ENCODE peak calls at places on chromosomes 3 and 15, in six cellular contexts. I, P, U, G, T and Y are unnamed samples.

GRCh38 chr3:65350786-65351476 is 663.1 kb upstream of the ADAMTS9 start:
- DNase-seq in I (peak), P (no peak), U (no peak), G (no peak), T (no peak), Y (no peak)

GRCh38 chr3:53628546-53629395 is 134.4 kb downstream of the CACNA1D start:
- DNase-seq in I (no peak), P (no peak), U (no peak), G (no peak), T (no peak), Y (no peak)

GRCh38 chr3:180229113-180229512 is 192.4 kb upstream of the PEX5L start:
- DNase-seq in I (no peak), P (peak), U (peak), G (no peak), T (no peak), Y (no peak)

GRCh38 chr3:171829841-171830559 is 13.1 kb upstream of the TMEM212 start:
- DNase-seq in I (peak), P (peak), U (peak), G (no peak), T (peak), Y (no peak)

GRCh38 chr3:46929324-46929723 is 47.2 kb downstream of the CCDC12 start:
- DNase-seq in I (peak), P (no peak), U (peak), G (no peak), T (no peak), Y (no peak)

GRCh38 chr15:71301958-71302621 is 186.8 kb downstream of the THSD4 start:
- DNase-seq in I (no peak), P (no peak), U (no peak), G (no peak), T (no peak), Y (no peak)

GRCh38 chr3:33956211-33956610 is 157.8 kb downstream of the PDCD6IP start:
- DNase-seq in I (no peak), P (peak), U (no peak), G (no peak), T (no peak), Y (no peak)

GRCh38 chr3:4744405-4745239 is 234.6 kb upstream of the BHLHE40 start:
- DNase-seq in I (no peak), P (no peak), U (no peak), G (no peak), T (no peak), Y (no peak)

DNA sequence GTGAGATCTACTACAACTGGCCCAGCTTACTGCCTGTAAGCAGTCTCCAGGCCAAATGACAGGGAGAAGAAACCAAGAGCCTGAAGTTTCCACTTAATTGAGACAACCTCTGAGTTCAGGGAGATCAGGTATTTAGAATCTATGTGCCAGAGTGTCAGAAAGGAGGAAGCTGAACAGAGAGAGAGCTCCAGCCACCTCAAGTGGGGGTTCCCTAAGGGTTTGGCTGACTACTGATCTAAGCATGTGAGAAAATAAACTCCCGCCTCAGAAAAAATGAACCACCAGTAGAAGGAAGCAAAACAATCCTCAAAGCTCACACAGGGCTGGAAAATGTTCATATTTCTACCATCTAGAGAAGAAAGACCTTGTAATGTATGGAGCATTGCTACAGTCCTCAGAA is 25.0 kb downstream of the ADAM10 start:
- DNase-seq in I (no peak), P (no peak), U (peak), G (no peak), T (no peak), Y (no peak)
- TF ChIP-seq CTCF in I (no peak), P (no peak), U (no peak), G (no peak), T (no peak), Y (no peak)

GRCh38 chr3:100754563-100755334 is 45.5 kb downstream of the TFG start:
- DNase-seq in I (no peak), P (no peak), U (no peak), G (no peak), T (no peak), Y (no peak)
- TF ChIP-seq CTCF in I (no peak), P (peak), U (no peak), G (no peak), T (no peak), Y (no peak)

GRCh38 chr3:189137416-189137815 is 34.4 kb upstream of the TPRG1 start:
- DNase-seq in I (no peak), P (peak), U (no peak), G (no peak), T (no peak), Y (no peak)
- TF ChIP-seq CTCF in I (no peak), P (no peak), U (no peak), G (no peak), T (no peak), Y (no peak)

GRCh38 chr15:78540135-78540954 is at the start of gene PSMA4:
- DNase-seq in I (peak), P (peak), U (peak), G (peak), T (peak), Y (peak)
- TF ChIP-seq CTCF in I (no peak), P (no peak), U (no peak), G (no peak), T (no peak), Y (no peak)

DNA sequence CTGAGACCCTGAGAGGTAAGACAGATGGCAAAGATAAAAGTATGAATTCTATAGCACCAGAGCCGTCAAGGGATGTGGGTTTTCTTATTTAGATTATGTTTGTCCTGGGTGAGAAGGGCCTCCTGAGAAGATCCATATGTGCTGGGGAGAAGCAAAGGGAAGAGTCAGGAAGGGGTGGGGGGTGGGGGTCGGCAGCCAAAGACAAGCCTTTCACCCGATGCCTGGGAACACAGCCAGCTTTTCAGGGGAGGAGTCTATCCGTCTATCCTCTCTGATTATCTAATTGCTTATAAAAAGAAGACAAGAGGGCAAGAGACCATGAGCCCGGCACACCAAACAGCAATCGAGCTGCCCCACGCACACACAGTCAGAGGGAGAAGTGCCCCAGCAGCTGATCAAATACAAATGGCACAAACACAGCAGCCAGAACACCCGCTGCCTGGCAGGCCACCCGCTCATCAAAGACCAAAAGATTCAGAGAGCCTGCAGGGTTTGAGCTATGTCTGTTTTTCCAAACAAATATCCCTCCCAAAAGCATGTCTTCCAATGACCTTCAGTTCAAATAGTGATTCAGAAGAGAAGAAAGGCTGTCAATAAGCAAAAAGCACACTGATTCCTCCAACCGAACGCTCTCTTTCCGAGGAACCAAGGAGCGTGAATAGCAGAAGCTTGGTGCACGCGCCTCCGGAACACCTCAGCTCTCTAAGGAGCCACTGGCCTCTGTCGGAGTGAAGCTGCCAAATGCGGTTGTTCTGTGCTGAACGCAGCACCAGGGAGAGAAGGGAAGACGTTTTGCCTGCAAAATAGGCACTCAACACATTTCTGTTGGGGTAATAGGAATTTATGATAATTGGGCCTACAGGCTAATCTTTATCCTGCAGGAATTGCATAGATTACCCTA is 419.2 kb downstream of the OCA2 start:
- DNase-seq in I (no peak), P (no peak), U (no peak), G (no peak), T (no peak), Y (no peak)
- TF ChIP-seq CTCF in I (no peak), P (no peak), U (no peak), G (no peak), T (no peak), Y (no peak)